ENCODE peak calls at places on chromosomes 12 and 14, in eight cellular contexts. T is HFF-Myc, J is SK-N-SH, H is thyroid gland, X is transverse colon, V is colonic mucosa, L is fibroblast of lung, Q is astrocyte of the spinal cord. P is an unnamed sample.

GRCh38 chr12:103965590-103966407 is at the start of gene TDG:
- DNase-seq in X (peak), V (peak), L (peak), Q (peak), J (peak), T (peak), H (peak), P (peak)

GRCh38 chr12:66319266-66319954 is 17.1 kb downstream of the HELB start:
- DNase-seq in Q (no peak), V (no peak), T (no peak), H (no peak), J (no peak), L (no peak), X (no peak), P (no peak)

GRCh38 chr12:103780093-103780440 is 61.0 kb downstream of the NT5DC3 start:
- DNase-seq in J (no peak), Q (no peak), X (no peak), L (peak), H (peak), V (no peak), T (no peak), P (no peak)

GRCh38 chr14:49852351-49853157 is at the start of gene NEMF:
- DNase-seq in H (peak), L (peak), J (peak), X (peak), V (peak), Q (peak), T (peak), P (peak)

GRCh38 chr12:26126340-26127284 is 1.8 kb upstream of the BHLHE41 start:
- DNase-seq in V (peak), J (peak), L (peak), H (peak), X (peak), Q (peak), T (no peak), P (no peak)

GRCh38 chr12:59431266-59431665 is 164.6 kb upstream of the SLC16A7 start:
- DNase-seq in T (no peak), V (no peak), J (no peak), X (no peak), H (no peak), L (peak), Q (no peak), P (no peak)

GRCh38 chr14:55386037-55386798 is 25.4 kb downstream of the ATG14 start:
- DNase-seq in J (no peak), T (no peak), H (peak), V (no peak), X (peak), Q (no peak), L (no peak), P (no peak)

GRCh38 chr12:52975820-52976573 is 27.1 kb downstream of the KRT18 start:
- DNase-seq in Q (no peak), L (no peak), V (peak), T (no peak), X (peak), H (peak), J (no peak), P (no peak)

GRCh38 chr12:74111688-74112360 is 425.8 kb upstream of the ATXN7L3B start:
- DNase-seq in X (no peak), T (no peak), L (peak), Q (peak), V (no peak), H (no peak), J (peak), P (no peak)

GRCh38 chr14:65211341-65211987 is 109.1 kb upstream of the MAX start:
- DNase-seq in V (no peak), L (peak), T (no peak), X (no peak), Q (peak), H (no peak), J (no peak), P (no peak)

GRCh38 chr12:104910196-104910840 is 47.8 kb downstream of the SLC41A2 start:
- DNase-seq in T (no peak), J (no peak), L (peak), H (no peak), X (no peak), Q (no peak), V (no peak), P (no peak)

GRCh38 chr12:3314306-3314663 is 176.7 kb upstream of the PRMT8 start:
- DNase-seq in J (no peak), V (no peak), X (no peak), L (no peak), Q (no peak), H (no peak), T (no peak), P (no peak)

GRCh38 chr12:98401427-98401826 is 114.0 kb upstream of the TMPO start:
- DNase-seq in L (no peak), X (no peak), J (peak), H (peak), T (peak), Q (peak), V (no peak), P (no peak)

GRCh38 chr12:128795530-128796361 is 28.0 kb downstream of the SLC15A4 start:
- DNase-seq in V (no peak), H (no peak), X (no peak), T (no peak), L (no peak), J (no peak), Q (no peak), P (no peak)

GRCh38 chr12:103928736-103929050 is 1.5 kb upstream of the HSP90B1 start:
- DNase-seq in Q (no peak), X (peak), J (no peak), H (peak), V (peak), T (no peak), L (no peak), P (peak)

GRCh38 chr12:91877022-91877421 is 268.6 kb downstream of the BTG1 start:
- DNase-seq in J (no peak), X (peak), H (peak), V (peak), L (peak), Q (peak), T (peak), P (no peak)

GRCh38 chr14:105168496-105168978 is at the start of gene JAG2:
- DNase-seq in H (peak), Q (no peak), L (peak), V (peak), X (peak), J (peak), T (no peak), P (no peak)

GRCh38 chr14:104282332-104283196 is 144.2 kb downstream of the KIF26A start:
- DNase-seq in H (no peak), Q (no peak), V (peak), T (no peak), J (no peak), X (peak), L (no peak), P (no peak)

GRCh38 chr14:90552465-90553297 is 155.9 kb downstream of the CALM1 start:
- DNase-seq in V (no peak), J (no peak), H (no peak), Q (no peak), X (no peak), L (no peak), T (no peak), P (no peak)

GRCh38 chr14:89015016-89015415 is 190.6 kb downstream of the TTC8 start:
- DNase-seq in T (no peak), Q (no peak), H (no peak), X (no peak), V (no peak), J (no peak), L (no peak), P (no peak)

GRCh38 chr14:104294628-104294982 is 156.2 kb downstream of the KIF26A start:
- DNase-seq in T (no peak), V (peak), Q (no peak), X (peak), H (no peak), J (no peak), L (no peak), P (no peak)

GRCh38 chr12:31582155-31582554 is 8.8 kb downstream of the DENND5B start:
- DNase-seq in V (no peak), Q (peak), J (no peak), T (no peak), H (no peak), L (peak), X (no peak), P (no peak)

GRCh38 chr12:117025481-117026151 is 73.6 kb downstream of the TESC start:
- DNase-seq in H (peak), X (peak), V (peak), J (peak), T (peak), L (peak), Q (peak), P (no peak)

GRCh38 chr12:63916561-63917476 is 72.3 kb downstream of the SRGAP1 start:
- DNase-seq in V (no peak), L (peak), T (no peak), X (no peak), H (no peak), Q (peak), J (no peak), P (no peak)

GRCh38 chr14:57323703-57324102 is 54.9 kb downstream of the AP5M1 start:
- DNase-seq in H (no peak), V (no peak), L (no peak), X (no peak), J (no peak), T (no peak), Q (no peak), P (no peak)

GRCh38 chr14:104665663-104666522 is 23.5 kb upstream of the INF2 start:
- DNase-seq in J (no peak), T (no peak), Q (no peak), X (peak), L (no peak), H (no peak), V (peak), P (no peak)

GRCh38 chr12:105272152-105272551 is 36.2 kb upstream of the APPL2 start:
- DNase-seq in Q (no peak), L (no peak), J (no peak), X (no peak), V (no peak), H (no peak), T (no peak), P (no peak)

GRCh38 chr12:26177303-26177702 is 18.1 kb upstream of the SSPN start:
- DNase-seq in Q (no peak), X (peak), J (no peak), L (no peak), T (no peak), V (peak), H (no peak), P (no peak)

GRCh38 chr12:68414988-68415387 is 82.8 kb upstream of the MDM1 start:
- DNase-seq in H (no peak), Q (no peak), V (no peak), T (no peak), J (no peak), L (no peak), X (no peak), P (no peak)

GRCh38 chr12:32134144-32134888 is 27.7 kb downstream of the BICD1 start:
- DNase-seq in H (no peak), J (peak), V (no peak), Q (peak), L (peak), T (no peak), X (peak), P (peak)

GRCh38 chr14:99654235-99655000 is 9.5 kb downstream of the HHIPL1 start:
- DNase-seq in T (no peak), J (no peak), X (peak), L (peak), H (peak), Q (peak), V (peak), P (no peak)

DNA sequence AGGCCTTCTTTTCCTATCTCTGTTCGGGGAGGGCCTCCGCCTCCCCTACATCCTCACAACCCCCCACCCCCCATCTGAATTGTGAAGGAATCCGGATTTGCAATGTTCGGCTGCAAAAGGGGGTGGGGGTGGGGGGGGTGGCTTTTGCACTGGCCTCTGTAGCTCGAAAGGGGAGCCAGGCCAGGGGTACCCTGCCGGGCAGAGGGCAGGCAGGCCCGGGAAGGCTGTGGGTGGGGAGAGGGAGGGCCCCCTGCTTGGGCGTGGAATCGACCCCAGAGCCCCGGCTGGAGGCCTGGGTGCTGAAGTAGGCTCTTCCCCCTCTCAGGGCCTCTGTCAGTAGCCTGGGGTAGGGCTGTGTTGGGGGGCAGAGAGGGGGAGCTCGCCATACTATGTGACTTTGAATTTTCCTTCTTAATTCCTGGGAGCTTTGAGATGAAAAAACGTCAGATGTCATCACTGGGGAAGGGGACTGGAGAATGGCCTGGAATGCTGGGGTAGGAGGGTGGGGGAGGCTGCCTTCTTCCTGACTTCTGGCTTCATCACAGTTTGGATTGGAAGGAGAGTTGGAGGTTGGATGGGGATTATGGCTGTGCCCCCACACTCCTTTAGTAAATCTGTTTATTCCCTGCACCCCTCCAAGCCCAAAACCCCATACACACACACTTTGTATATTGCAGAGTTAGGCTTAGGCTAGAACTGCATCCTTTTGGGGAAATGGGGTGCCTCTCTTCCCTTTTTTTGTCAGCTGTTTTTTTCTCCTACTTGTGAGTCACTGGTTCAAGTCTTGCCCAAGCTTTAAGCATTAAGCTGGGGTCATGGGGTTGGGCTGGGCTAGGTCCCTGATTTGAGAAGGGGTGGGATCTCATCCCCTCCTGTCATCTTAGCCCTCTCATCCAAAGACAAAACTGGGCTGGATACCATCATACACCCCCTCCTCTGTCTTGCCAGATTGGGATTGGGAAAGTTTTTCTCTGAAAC is 1.3 kb downstream of the LRP1 start:
- DNase-seq in L (no peak), T (no peak), V (peak), Q (no peak), J (peak), H (no peak), X (peak), P (no peak)
- H3K4me3 ChIP-seq in L (peak), T (peak), V (peak), Q (peak), J (peak), H (peak), X (peak), P (no peak)

GRCh38 chr14:93332853-93333630 is at the start of gene BTBD7:
- DNase-seq in Q (peak), V (peak), L (peak), T (peak), J (peak), H (peak), X (peak), P (peak)
- TF ChIP-seq CTCF in Q (peak), V (peak), L (no peak), T (no peak), J (peak), H (no peak), X (peak), P (peak)

GRCh38 chr12:20270557-20270956 is 97.8 kb upstream of the PDE3A start:
- DNase-seq in X (no peak), H (no peak), L (no peak), V (no peak), Q (no peak), T (no peak), J (no peak), P (no peak)

GRCh38 chr12:20274008-20274407 is 94.3 kb upstream of the PDE3A start:
- DNase-seq in H (no peak), T (no peak), Q (no peak), X (no peak), J (no peak), L (no peak), V (no peak), P (no peak)

GRCh38 chr12:20269352-20270067 is 98.8 kb upstream of the PDE3A start:
- DNase-seq in Q (no peak), X (no peak), L (no peak), J (peak), V (no peak), H (no peak), T (no peak), P (no peak)

GRCh38 chr12:20272171-20272570 is 96.2 kb upstream of the PDE3A start:
- DNase-seq in J (no peak), Q (no peak), T (no peak), L (no peak), X (no peak), H (no peak), V (no peak), P (no peak)

DNA sequence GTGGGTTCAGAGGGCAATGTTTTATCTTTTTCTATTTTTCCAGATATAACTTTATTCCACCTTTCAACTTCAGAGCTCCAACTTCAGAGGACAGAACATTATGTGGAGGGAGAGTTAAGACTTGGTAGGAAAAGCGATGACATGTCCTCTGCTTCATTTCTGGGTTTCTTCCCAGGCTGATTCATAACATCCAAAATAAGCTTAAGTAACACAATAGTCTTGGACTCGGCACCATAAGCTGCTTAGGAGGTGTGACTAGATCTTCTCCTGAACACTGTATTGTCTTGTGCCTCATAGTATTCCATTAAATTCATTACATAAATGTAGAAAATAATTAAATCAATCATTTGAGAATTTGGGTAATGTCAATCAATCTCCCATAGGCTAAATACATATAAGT is 95.5 kb upstream of the PDE3A start:
- DNase-seq in V (no peak), L (peak), Q (no peak), T (no peak), X (no peak), H (no peak), J (no peak), P (no peak)
- H3K4me3 ChIP-seq in V (no peak), L (no peak), Q (no peak), T (no peak), X (no peak), H (no peak), J (no peak), P (no peak)

DNA sequence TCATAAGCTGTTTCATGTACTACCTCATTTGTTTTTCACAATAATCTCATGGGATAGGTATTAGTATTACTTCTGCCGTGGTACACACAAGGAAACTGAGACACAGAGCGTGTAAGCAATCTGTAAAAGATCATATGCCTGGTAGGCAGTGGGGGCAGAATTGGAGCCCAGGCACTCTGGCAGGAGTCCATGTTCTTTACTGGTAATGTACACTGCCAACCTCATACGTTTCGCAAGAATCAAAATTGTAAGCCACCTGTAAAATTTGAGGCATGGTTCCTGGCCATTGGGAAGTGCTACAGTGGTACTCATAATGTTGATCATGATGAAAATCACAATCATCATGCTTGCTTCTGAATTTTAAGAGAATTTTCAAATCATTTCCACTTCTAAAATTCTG is 40.7 kb downstream of the TMTC1 start:
- DNase-seq in V (no peak), X (no peak), T (no peak), Q (no peak), L (no peak), J (no peak), H (no peak), P (no peak)
- TF ChIP-seq CTCF in V (no peak), X (no peak), T (no peak), Q (no peak), L (no peak), J (no peak), H (no peak), P (no peak)

DNA sequence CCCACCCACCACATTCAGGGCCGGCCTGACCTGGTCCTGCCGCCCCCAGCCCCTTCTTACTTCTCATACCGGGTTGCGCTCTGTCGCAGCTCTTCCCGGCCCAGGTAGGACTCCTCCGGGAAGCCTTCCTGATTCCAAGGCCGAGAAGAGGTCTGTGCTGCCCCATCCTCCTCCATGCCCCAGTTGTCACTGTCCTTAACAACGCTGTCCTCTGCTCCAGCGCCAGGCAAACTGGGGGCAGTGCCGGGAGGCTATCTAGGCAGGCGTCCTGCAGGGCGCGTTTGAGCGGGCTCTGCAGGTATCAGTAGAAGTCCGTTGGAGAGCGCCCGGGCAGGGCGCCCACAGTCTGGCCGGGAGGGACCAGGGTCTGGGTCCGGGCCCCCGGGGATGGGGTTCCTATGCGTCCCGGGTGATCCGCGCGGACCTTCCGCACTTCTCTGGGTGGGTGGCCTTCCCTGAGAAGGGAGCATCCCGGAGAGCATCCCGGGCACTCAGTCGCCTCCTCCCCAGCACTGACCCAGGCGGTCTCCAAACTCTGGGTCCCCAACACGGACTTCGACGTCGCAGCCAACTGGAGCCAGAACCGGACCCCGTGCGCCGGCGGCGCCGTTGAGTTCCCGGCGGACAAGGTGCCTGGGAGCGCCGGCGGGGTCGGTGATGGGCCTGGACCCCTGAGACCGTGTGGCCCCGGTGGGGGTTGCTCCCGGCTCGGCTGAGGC is 897 bp downstream of the AMN start:
- DNase-seq in V (peak), T (no peak), X (peak), J (no peak), Q (no peak), H (no peak), L (no peak), P (no peak)
- H3K4me3 ChIP-seq in V (peak), T (no peak), X (peak), J (no peak), Q (no peak), H (no peak), L (no peak), P (peak)

GRCh38 chr14:77707724-77708408 is at the start of the genes ALKBH1 and SLIRP:
- DNase-seq in X (peak), H (peak), L (peak), T (peak), Q (peak), V (peak), J (peak), P (peak)

GRCh38 chr14:77709412-77709811 is 1.5 kb downstream of the SLIRP start:
- DNase-seq in X (no peak), J (no peak), H (no peak), Q (no peak), V (no peak), T (no peak), L (no peak), P (no peak)

GRCh38 chr14:77710364-77710763 is 2.5 kb downstream of the SLIRP start:
- DNase-seq in V (no peak), L (no peak), Q (no peak), H (no peak), J (no peak), T (no peak), X (no peak), P (no peak)

GRCh38 chr14:77708749-77709148 is 846 bp downstream of the SLIRP start:
- DNase-seq in H (no peak), V (no peak), J (no peak), X (no peak), L (no peak), T (no peak), Q (no peak), P (no peak)

GRCh38 chr14:77707355-77707723 is 484 bp downstream of the ALKBH1 start:
- DNase-seq in L (peak), H (peak), T (peak), X (peak), Q (peak), V (peak), J (peak), P (no peak)
- TF ChIP-seq CTCF in L (peak), H (no peak), T (peak), X (peak), Q (peak), V (peak), J (peak), P (peak)